ENCODE peak calls at places on chromosomes 6 and 20, in six cellular contexts. A, R, J, S, E and Y are unnamed samples.

GRCh38 chr20:17859616-17860232 is 108.9 kb downstream of the SNX5 start:
- DNase-seq in A (no peak), R (peak; percentile 62), J (no peak), S (no peak), E (no peak), Y (no peak)

GRCh38 chr6:116313377-116313776 is 33.6 kb upstream of the TSPYL1 start:
- DNase-seq in A (no peak), R (no peak), J (no peak), S (no peak), E (no peak), Y (no peak)

GRCh38 chr6:88008821-88009220 is 38.8 kb upstream of the SPACA1 start:
- DNase-seq in A (no peak), R (no peak), J (no peak), S (no peak), E (peak; percentile 44), Y (no peak)

GRCh38 chr20:57844626-57845596 is 135.1 kb upstream of the PMEPA1 start:
- DNase-seq in A (no peak), R (no peak), J (no peak), S (no peak), E (no peak), Y (no peak)

GRCh38 chr6:36851632-36852031 is 12.4 kb upstream of the CPNE5 start:
- DNase-seq in A (no peak), R (no peak), J (no peak), S (no peak), E (no peak), Y (no peak)

GRCh38 chr6:125808060-125808459 is 17.3 kb downstream of the NCOA7 start:
- DNase-seq in A (no peak), R (no peak), J (no peak), S (no peak), E (no peak), Y (no peak)

GRCh38 chr20:63854069-63854765 is 7.1 kb upstream of the ABHD16B start:
- DNase-seq in A (no peak), R (peak; percentile 64), J (no peak), S (no peak), E (peak; percentile 59), Y (peak; percentile 62)

GRCh38 chr6:38320817-38321216 is 318.9 kb downstream of the BTBD9 start:
- DNase-seq in A (no peak), R (peak; percentile 46), J (no peak), S (no peak), E (no peak), Y (peak; percentile 61)

GRCh38 chr6:9463311-9463710 is 951.6 kb downstream of the TFAP2A start:
- DNase-seq in A (peak; percentile 25), R (no peak), J (no peak), S (no peak), E (no peak), Y (no peak)

GRCh38 chr6:28337103-28337520 is 1.2 kb upstream of the ZSCAN31 start:
- DNase-seq in A (no peak), R (no peak), J (no peak), S (no peak), E (no peak), Y (no peak)

GRCh38 chr20:38685853-38686473 is 38.3 kb upstream of the SLC32A1 start:
- DNase-seq in A (no peak), R (peak; percentile 41), J (peak; percentile 28), S (no peak), E (peak; percentile 60), Y (no peak)

GRCh38 chr6:72522735-72523141 is 99.1 kb upstream of the KCNQ5 start:
- DNase-seq in A (no peak), R (peak; percentile 23), J (peak; percentile 1), S (no peak), E (peak; percentile 32), Y (peak; percentile 24)

GRCh38 chr20:54479138-54479906 is 3.9 kb downstream of the DOK5 start:
- DNase-seq in A (no peak), R (no peak), J (no peak), S (no peak), E (peak; percentile 55), Y (no peak)

GRCh38 chr6:158040051-158040803 is 58.6 kb downstream of the SYNJ2 start:
- DNase-seq in A (no peak), R (peak; percentile 56), J (no peak), S (peak; percentile 85), E (peak; percentile 35), Y (no peak)

GRCh38 chr6:169494038-169494437 is 207.8 kb downstream of the WDR27 start:
- DNase-seq in A (no peak), R (no peak), J (no peak), S (no peak), E (no peak), Y (no peak)

GRCh38 chr6:36615018-36615761 is 21.0 kb downstream of the SRSF3 start:
- DNase-seq in A (no peak), R (peak; percentile 63), J (peak; percentile 34), S (no peak), E (peak; percentile 67), Y (no peak)

GRCh38 chr6:35452186-35453090 is at the start of gene FANCE:
- DNase-seq in A (peak; percentile 90), R (peak; percentile 98), J (peak; percentile 96), S (no peak), E (peak; percentile 92), Y (peak; percentile 93)

GRCh38 chr20:52104546-52105044 is 87.0 kb downstream of the ZFP64 start:
- DNase-seq in A (no peak), R (no peak), J (no peak), S (no peak), E (no peak), Y (no peak)

GRCh38 chr20:1860446-1860845 is 34.8 kb upstream of the SIRPA start:
- DNase-seq in A (no peak), R (no peak), J (no peak), S (peak; percentile 65), E (no peak), Y (no peak)

GRCh38 chr20:43682446-43682845 is 15.5 kb downstream of the MYBL2 start:
- DNase-seq in A (no peak), R (peak; percentile 28), J (no peak), S (no peak), E (no peak), Y (no peak)

GRCh38 chr20:34915749-34916455 is 39.5 kb downstream of the ACSS2 start:
- DNase-seq in A (no peak), R (no peak), J (no peak), S (no peak), E (no peak), Y (no peak)

GRCh38 chr6:131159578-131159977 is 24.3 kb downstream of the AKAP7 start:
- DNase-seq in A (no peak), R (no peak), J (no peak), S (no peak), E (no peak), Y (no peak)

GRCh38 chr6:32895006-32895345 is 41.0 kb downstream of the PSMB9 start:
- DNase-seq in A (no peak), R (no peak), J (no peak), S (no peak), E (no peak), Y (no peak)